ENCODE peak calls at places on chromosomes 7 and 10, in four cellular contexts. S, F, A and G are unnamed samples. For H3K4me1, the result is how much of the 10 kb centered on the place peaks cover.

GRCh38 chr10:122001698-122002097 is 12.7 kb downstream of the TACC2 start:
- DNase-seq in S (no peak), F (no peak), A (no peak), G (no peak)

GRCh38 chr7:130430841-130431713 is 9.7 kb downstream of the CEP41 start:
- DNase-seq in S (no peak), F (no peak), A (no peak), G (no peak)

GRCh38 chr7:126791306-126791705 is 461.4 kb downstream of the GRM8 start:
- DNase-seq in S (no peak), F (no peak), A (no peak), G (no peak)

GRCh38 chr10:88281592-88282268 is 301.4 kb downstream of the RNLS start:
- DNase-seq in S (no peak), F (no peak), A (no peak), G (no peak)

GRCh38 chr7:136869006-136869961 is 832 bp downstream of the CHRM2 start:
- DNase-seq in S (no peak), F (peak), A (no peak), G (no peak)

GRCh38 chr10:131855763-131856401 is 44.9 kb upstream of the PPP2R2D start:
- DNase-seq in S (no peak), F (no peak), A (no peak), G (no peak)

GRCh38 chr7:102967798-102968197 is 55.0 kb downstream of the LRRC17 start:
- DNase-seq in S (no peak), F (no peak), A (no peak), G (no peak)

GRCh38 chr7:46139079-46139478 is 218.0 kb upstream of the IGFBP3 start:
- DNase-seq in S (no peak), F (no peak), A (no peak), G (peak)

GRCh38 chr7:130365093-130365492 is 15.2 kb upstream of the CPA1 start:
- DNase-seq in S (no peak), F (no peak), A (no peak), G (no peak)

GRCh38 chr10:86756511-86757109 is at the start of gene BMPR1A:
- DNase-seq in S (no peak), F (peak), A (peak), G (no peak)

GRCh38 chr10:29811751-29812427 is 177.1 kb upstream of the SVIL start:
- DNase-seq in S (no peak), F (peak), A (no peak), G (no peak)

DNA sequence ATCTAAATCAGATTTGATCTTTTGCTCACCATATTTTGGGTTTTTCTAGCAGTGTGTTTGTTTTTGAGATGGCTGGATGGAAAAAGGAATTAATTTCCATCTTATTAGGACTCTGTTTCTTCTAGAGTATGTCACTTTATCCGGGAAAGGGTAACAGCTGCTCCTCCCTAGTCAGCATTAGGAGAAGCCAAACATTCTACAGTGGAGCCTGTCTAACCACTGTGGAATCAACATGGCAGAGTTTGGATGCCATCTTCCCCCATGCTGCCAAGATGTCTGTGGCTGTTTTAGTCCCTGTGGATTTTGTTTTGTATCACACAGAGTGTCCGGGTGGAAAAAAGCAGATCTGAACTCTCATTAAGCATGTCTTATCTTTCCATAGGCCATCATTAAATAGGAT is 16.0 kb upstream of the LMOD2 start:
- DNase-seq in S (no peak), F (no peak), A (no peak), G (no peak)
- TF ChIP-seq SIN3A in S (no peak), F (no peak), A (no peak), G (no peak)

GRCh38 chr7:2526659-2527504 is 7.3 kb downstream of the LFNG start:
- DNase-seq in S (no peak), F (no peak), A (no peak), G (no peak)

GRCh38 chr7:2528481-2529095 is 9.0 kb downstream of the LFNG start:
- DNase-seq in S (no peak), F (no peak), A (no peak), G (no peak)

GRCh38 chr7:2530076-2530967 is 10.7 kb downstream of the LFNG start:
- DNase-seq in S (no peak), F (no peak), A (peak), G (peak)

GRCh38 chr7:2527505-2528464 is 8.2 kb downstream of the LFNG start:
- DNase-seq in S (no peak), F (no peak), A (peak), G (no peak)

GRCh38 chr7:2529161-2530075 is 9.8 kb downstream of the LFNG start:
- DNase-seq in S (no peak), F (no peak), A (no peak), G (no peak)
- H3K4me1 ChIP-seq in S (half or more), F (under half), A (half or more), G (under half)

GRCh38 chr10:42488416-42488815 is 150.0 kb downstream of the ZNF33B start:
- DNase-seq in S (no peak), F (no peak), A (no peak), G (no peak)
- TF ChIP-seq SIN3A in S (no peak), F (no peak), A (no peak), G (no peak)

GRCh38 chr10:44938938-44939337 is 20.7 kb upstream of the RASSF4 start:
- DNase-seq in S (no peak), F (no peak), A (no peak), G (no peak)

GRCh38 chr10:44937201-44938005 is 22.2 kb upstream of the RASSF4 start:
- DNase-seq in S (no peak), F (no peak), A (no peak), G (no peak)

GRCh38 chr10:44936314-44936975 is 23.2 kb upstream of the RASSF4 start:
- DNase-seq in S (no peak), F (no peak), A (no peak), G (no peak)

GRCh38 chr10:44935961-44936285 is 23.7 kb upstream of the RASSF4 start:
- DNase-seq in S (no peak), F (no peak), A (no peak), G (no peak)

DNA sequence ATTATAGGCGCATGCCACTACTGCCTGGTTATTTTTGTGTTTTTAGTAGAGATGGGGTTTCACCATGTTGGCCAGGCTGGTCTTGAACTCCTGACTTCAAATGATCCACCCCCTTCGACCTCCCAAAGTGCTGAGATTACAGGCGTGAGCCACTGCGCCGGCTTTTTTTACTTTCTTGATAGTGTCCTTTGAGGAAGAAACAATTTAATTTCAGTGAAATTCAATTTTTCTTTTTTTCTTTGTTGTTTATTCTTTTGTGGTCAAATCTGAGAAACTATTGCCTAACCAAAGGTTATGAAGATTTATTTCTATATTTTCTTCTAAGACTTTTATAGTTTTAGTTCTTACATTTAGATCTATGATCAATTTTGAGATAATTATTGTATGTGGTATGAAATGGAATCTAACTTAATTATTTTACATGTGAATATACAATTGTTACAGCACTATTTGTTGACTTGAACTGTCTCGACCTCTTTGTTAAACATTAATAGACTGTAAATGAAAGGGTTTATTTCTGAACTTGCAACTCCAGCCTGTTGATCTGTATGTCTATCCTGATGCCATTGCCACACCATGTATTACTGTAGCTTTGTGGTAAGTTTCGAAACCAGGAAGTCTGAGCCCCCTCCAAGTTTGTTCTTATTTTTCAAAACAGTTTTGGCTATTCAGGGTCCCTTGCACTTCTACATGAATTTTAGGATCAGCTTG is 19.8 kb upstream of the RASSF4 start:
- DNase-seq in S (no peak), F (no peak), A (no peak), G (no peak)
- H3K4me1 ChIP-seq in S (under half), F (under half), A (under half), G (under half)

GRCh38 chr10:75353183-75353582 is 48.4 kb downstream of the ZNF503 start:
- DNase-seq in S (no peak), F (no peak), A (no peak), G (no peak)

GRCh38 chr10:75347211-75347610 is 54.4 kb downstream of the ZNF503 start:
- DNase-seq in S (no peak), F (no peak), A (no peak), G (no peak)

GRCh38 chr10:75351637-75352036 is 49.9 kb downstream of the ZNF503 start:
- DNase-seq in S (no peak), F (no peak), A (no peak), G (no peak)

GRCh38 chr10:75352650-75353049 is 48.9 kb downstream of the ZNF503 start:
- DNase-seq in S (no peak), F (no peak), A (no peak), G (no peak)

DNA sequence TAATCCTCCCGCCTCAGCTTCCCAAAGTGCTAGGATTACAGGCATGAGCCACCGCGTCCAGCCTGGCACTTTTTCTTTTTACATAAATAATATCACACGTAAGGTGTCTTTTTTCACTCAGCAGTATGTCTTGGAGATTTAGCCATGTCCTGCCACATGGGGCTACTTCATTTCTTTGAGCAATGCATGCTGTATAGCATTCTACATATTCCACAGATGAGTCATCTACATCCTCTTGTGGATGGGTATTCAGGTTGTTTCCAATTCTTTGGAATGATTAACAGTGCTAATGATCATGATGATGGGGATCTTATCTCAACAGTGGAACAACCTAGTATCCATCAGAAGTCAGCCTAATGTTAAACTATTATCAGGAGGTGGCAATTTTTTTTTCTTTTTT is 50.8 kb downstream of the ZNF503 start:
- DNase-seq in S (peak), F (no peak), A (no peak), G (no peak)
- TF ChIP-seq SIN3A in S (no peak), F (no peak), A (no peak), G (no peak)

DNA sequence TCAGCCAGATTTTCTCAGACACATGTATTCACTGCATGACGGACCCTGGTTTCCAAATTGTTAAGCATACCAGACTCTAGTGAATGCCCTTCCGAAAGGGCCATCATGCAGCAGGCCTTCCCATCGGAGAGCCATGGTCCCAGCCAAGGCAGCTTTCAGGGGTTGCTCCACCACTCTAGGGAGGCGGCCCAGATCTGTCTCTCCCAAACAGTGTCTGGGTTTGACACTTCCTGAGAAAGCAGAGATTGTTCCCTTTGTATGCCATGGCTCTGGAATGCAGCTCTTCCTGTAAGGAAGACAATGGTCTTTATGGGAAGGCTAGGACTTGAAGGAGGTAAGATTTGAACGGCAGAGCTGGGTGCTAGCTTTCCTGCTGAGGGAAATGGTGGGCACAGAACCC is 178.8 kb upstream of the BMPER start:
- DNase-seq in S (no peak), F (no peak), A (no peak), G (no peak)
- H3K4me1 ChIP-seq in S (under half), F (under half), A (under half), G (under half)

DNA sequence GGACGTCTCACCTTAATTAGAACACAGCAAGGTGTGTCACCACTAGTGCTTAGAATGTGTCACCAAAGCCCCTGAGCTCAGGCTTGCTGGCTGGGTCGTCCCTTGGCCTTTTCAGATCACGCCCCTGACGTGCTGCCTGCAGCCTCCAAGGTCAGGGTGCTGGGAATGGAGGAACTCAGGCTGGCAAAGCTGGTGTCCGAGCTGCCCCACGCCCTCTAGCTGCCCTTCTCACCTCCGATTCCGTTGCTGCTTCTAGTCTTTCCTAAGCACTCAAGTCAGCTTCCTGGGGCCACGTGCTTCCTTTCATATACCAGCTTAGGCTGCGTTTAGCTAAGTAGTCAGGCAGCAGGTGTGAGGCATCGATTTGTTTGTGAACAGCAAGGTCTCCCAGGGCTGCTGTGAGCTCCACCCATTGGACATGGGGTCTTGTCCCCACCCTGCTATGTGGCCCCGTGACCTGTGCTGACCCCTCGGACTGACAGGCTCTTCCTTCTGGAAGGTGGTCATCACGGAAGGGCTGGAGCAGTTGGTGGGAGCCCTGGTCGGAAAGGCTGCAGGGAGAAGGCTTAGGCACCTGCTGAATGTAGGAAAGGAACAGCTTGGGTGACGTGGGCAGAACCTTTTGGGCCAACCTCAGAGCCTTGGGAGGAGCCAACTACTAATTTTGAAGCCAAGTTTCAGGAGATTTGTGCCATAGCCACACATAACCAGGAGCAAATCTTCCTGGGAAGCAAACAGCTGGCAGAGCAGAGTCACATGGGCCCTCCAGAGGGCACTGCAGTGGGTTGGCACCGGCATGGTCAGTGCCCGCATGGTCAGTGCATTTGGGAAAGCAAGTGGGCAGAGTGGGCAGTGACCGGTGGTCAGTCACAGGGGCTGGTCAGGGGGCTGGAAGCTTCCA is 28.8 kb downstream of the VIPR2 start:
- DNase-seq in S (no peak), F (no peak), A (no peak), G (no peak)
- TF ChIP-seq SIN3A in S (no peak), F (no peak), A (no peak), G (no peak)